ENCODE peak calls at places on chromosome 11, in seven cellular contexts. M is ovary; P is mesendoderm; V is CD8-positive, alpha-beta memory T cell; J is A549; W is naive thymus-derived CD4-positive, alpha-beta T cell; Y is GM23248. K is an unnamed sample.
A peak's percentile ranks its signal among the peaks of the same experiment; 100 is the strongest.

GRCh38 chr11:119897046-119897440 is 168.0 kb upstream of the NECTIN1 start:
- DNase-seq in P (no peak), J (no peak), V (no peak), Y (no peak), W (no peak), M (no peak), K (no peak)

GRCh38 chr11:76792505-76793264 is 9.5 kb downstream of the TSKU start:
- DNase-seq in W (no peak), P (no peak), Y (no peak), V (no peak), J (peak; percentile 5), M (no peak), K (no peak)

GRCh38 chr11:613369-613968 is 2.3 kb downstream of the IRF7 start:
- DNase-seq in W (peak; percentile 89), J (peak; percentile 33), M (peak; percentile 59), V (peak; percentile 79), P (peak; percentile 85), Y (no peak), K (peak; percentile 63)

GRCh38 chr11:637333-637592 is 194 bp downstream of the DRD4 start:
- DNase-seq in V (no peak), W (no peak), J (no peak), Y (no peak), M (no peak), P (no peak), K (no peak)

GRCh38 chr11:26958650-26959049 is 35.3 kb upstream of the FIBIN start:
- DNase-seq in P (no peak), J (no peak), M (no peak), W (no peak), Y (no peak), V (no peak), K (no peak)

GRCh38 chr11:75246006-75246672 is 5.6 kb downstream of the TPBGL start:
- DNase-seq in M (no peak), Y (no peak), W (no peak), V (no peak), P (no peak), J (no peak), K (no peak)

GRCh38 chr11:120522021-120522420 is 10.5 kb downstream of the GRIK4 start:
- DNase-seq in W (no peak), P (no peak), V (no peak), M (no peak), Y (no peak), J (no peak), K (no peak)

GRCh38 chr11:819943-820649 is 1.4 kb downstream of the PNPLA2 start:
- DNase-seq in P (peak; percentile 85), Y (peak; percentile 75), W (peak; percentile 96), M (peak; percentile 82), J (peak; percentile 77), V (peak; percentile 96), K (peak; percentile 76)

GRCh38 chr11:87602776-87603175 is 565.0 kb downstream of the TMEM135 start:
- DNase-seq in Y (no peak), J (no peak), V (no peak), M (no peak), W (no peak), P (no peak), K (no peak)

GRCh38 chr11:66639066-66639813 is 737 bp downstream of the RBM4 start:
- DNase-seq in J (no peak), V (no peak), Y (peak; percentile 80), W (peak; percentile 62), P (peak; percentile 57), M (no peak), K (peak; percentile 57)

GRCh38 chr11:130671801-130672700 is 223.6 kb downstream of the ADAMTS15 start:
- DNase-seq in Y (peak; percentile 91), M (no peak), W (no peak), V (no peak), P (peak; percentile 69), J (no peak), K (peak; percentile 16)

GRCh38 chr11:30131535-30131934 is 99.3 kb upstream of the FSHB start:
- DNase-seq in W (no peak), V (no peak), P (peak; percentile 4), Y (peak; percentile 38), J (no peak), M (no peak), K (no peak)

GRCh38 chr11:133946541-133947297 is 10.0 kb downstream of the IGSF9B start:
- DNase-seq in M (no peak), Y (no peak), J (no peak), W (peak; percentile 55), P (no peak), V (no peak), K (peak; percentile 43)

GRCh38 chr11:75051043-75051442 is 45.6 kb downstream of the OR2AT4 start:
- DNase-seq in P (no peak), W (no peak), V (no peak), M (no peak), J (no peak), Y (no peak), K (no peak)

GRCh38 chr11:124892750-124893454 is 4.8 kb downstream of the ROBO4 start:
- DNase-seq in J (no peak), P (no peak), M (no peak), V (no peak), Y (no peak), W (no peak), K (no peak)

GRCh38 chr11:18617688-18618340 is 16.3 kb downstream of the SPTY2D1 start:
- DNase-seq in W (peak; percentile 25), J (no peak), V (no peak), Y (peak; percentile 17), P (no peak), M (no peak), K (no peak)

GRCh38 chr11:28965824-28966223 is 857.6 kb downstream of the METTL15 start:
- DNase-seq in V (no peak), Y (no peak), M (no peak), J (no peak), P (no peak), W (no peak), K (no peak)

GRCh38 chr11:45872513-45873356 is 12.7 kb upstream of the MAPK8IP1 start:
- DNase-seq in J (peak; percentile 68), W (no peak), Y (peak; percentile 93), M (no peak), P (peak; percentile 94), V (no peak), K (peak; percentile 100)

GRCh38 chr11:12402027-12402426 is 24.7 kb downstream of the PARVA start:
- DNase-seq in P (peak; percentile 74), Y (no peak), V (no peak), W (no peak), M (no peak), J (no peak), K (no peak)

GRCh38 chr11:46402957-46403902 is 11.7 kb upstream of the CHRM4 start:
- DNase-seq in W (no peak), J (no peak), M (no peak), P (no peak), Y (no peak), V (no peak), K (no peak)

GRCh38 chr11:95592455-95592854 is 197.1 kb downstream of the FAM76B start:
- DNase-seq in P (peak; percentile 50), V (no peak), W (no peak), J (no peak), M (peak; percentile 33), Y (no peak), K (peak; percentile 22)

GRCh38 chr11:46676436-46677158 is 23.8 kb downstream of the ARHGAP1 start:
- DNase-seq in W (no peak), J (no peak), Y (no peak), V (no peak), P (no peak), M (no peak), K (no peak)

GRCh38 chr11:111733009-111733408 is 33.2 kb downstream of the PPP2R1B start:
- DNase-seq in J (no peak), V (no peak), P (no peak), W (no peak), Y (peak; percentile 93), M (peak; percentile 68), K (no peak)

GRCh38 chr11:64339754-64340408 is at the start of gene CCDC88B:
- DNase-seq in P (no peak), V (peak; percentile 83), Y (no peak), J (no peak), W (peak; percentile 93), M (peak; percentile 21), K (no peak)

GRCh38 chr11:24762076-24762475 is 265.2 kb downstream of the LUZP2 start:
- DNase-seq in Y (no peak), W (no peak), M (no peak), P (no peak), J (no peak), V (no peak), K (no peak)

GRCh38 chr11:2136952-2137201 is 2.3 kb downstream of the IGF2 start:
- DNase-seq in V (no peak), W (no peak), M (no peak), P (no peak), Y (no peak), J (no peak), K (no peak)
- H3K4me3 ChIP-seq in V (no peak overlapping the region), W (no peak overlapping the region), M (no peak overlapping the region), P (no peak overlapping the region), Y (no peak overlapping the region), J (no peak overlapping the region), K (no peak overlapping the region)

GRCh38 chr11:57481915-57482781 is 21.8 kb downstream of the RTN4RL2 start:
- DNase-seq in J (no peak), V (no peak), Y (no peak), M (no peak), W (no peak), P (no peak), K (no peak)
- H3K4me1 ChIP-seq in J (peaks cover 36% of the 10 kb centered on the region), V (no peaks in the 10 kb centered on the region), Y (peaks cover 17% of the 10 kb centered on the region), M (peaks cover 5% of the 10 kb centered on the region), W (peaks cover 6% of the 10 kb centered on the region), P (peaks cover 4% of the 10 kb centered on the region), K (peaks cover 16% of the 10 kb centered on the region)

DNA sequence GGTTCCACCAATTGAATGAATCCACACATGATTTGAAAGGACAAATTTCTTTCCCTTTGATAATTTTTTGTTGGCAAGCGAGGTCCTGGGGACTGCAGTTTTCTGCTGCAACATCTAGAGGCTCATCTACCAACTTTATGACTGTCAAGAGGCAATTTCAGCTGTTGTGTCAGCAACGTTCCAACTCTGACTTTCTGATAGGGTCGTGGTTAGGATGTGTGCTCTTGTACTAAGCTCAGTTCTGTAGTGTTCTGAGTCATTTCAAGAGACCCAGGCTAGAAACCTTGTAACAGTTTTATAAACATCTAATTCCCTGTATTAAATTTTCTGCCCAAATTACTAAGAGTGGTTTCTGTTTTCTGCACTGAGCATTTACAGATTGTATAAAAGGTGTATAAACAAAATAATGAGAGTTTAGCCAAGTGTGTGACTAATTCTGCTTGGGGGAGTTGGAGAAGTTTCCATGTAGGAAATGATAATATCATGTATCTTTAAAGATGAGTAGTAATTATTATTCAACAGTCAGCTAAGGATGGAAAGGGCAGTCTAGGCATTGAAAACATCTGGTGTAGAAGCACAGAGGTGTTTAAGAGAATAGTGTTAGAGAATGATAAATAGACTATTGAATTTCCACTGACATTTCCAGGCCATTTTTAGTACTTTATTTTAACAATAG is 72.2 kb downstream of the RBMXL2 start:
- DNase-seq in V (no peak), M (no peak), J (no peak), P (no peak), Y (no peak), W (no peak), K (no peak)
- H3K4me3 ChIP-seq in V (no peak overlapping the region), M (no peak overlapping the region), J (no peak overlapping the region), P (no peak overlapping the region), Y (no peak overlapping the region), W (no peak overlapping the region), K (no peak overlapping the region)

DNA sequence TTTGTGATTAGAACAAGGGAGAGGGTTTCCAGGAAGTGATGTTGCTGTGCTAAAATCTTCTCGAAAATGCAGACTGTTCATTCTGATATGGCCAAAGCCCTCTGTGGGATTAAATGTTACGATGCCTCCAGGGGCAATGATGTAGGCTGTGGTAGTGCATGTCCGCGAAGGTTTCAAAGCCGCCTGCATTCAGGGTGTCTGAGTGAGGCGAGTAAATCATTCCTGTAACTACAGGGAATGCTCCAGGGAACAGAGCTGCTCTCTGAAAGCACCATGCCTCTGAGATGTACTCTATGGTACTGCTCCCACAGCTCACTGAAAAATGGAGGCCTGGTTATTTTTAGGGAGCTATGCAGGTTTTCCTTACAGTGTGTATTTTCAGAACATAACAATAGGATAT is 21.2 kb downstream of the PDGFD start:
- DNase-seq in V (no peak), W (no peak), Y (no peak), J (no peak), M (no peak), P (no peak), K (no peak)
- H3K4me1 ChIP-seq in V (no peaks in the 10 kb centered on the region), W (no peaks in the 10 kb centered on the region), Y (peaks cover 4% of the 10 kb centered on the region), J (peaks cover 11% of the 10 kb centered on the region), M (peaks cover 2% of the 10 kb centered on the region), P (no peaks in the 10 kb centered on the region), K (no peaks in the 10 kb centered on the region)